ENCODE peak calls at places on chromosomes 12 and 14, in six cellular contexts. One of them, this sample, is unnamed. For H3K4me1 and H3K36me3, the result is how much of the 10 kb centered on the place peaks cover.

GRCh38 chr14:35368583-35368982 is 36.0 kb downstream of the NFKBIA start:
- DNase-seq in upper lobe of right lung: no peak
- DNase-seq in left ventricle myocardium inferior: no peak
- DNase-seq in PC-3: no peak
- DNase-seq in mucosa of descending colon: no peak
- DNase-seq in tibial nerve: no peak
- DNase-seq in this sample: no peak

GRCh38 chr12:644818-645552 is 18.3 kb downstream of the NINJ2 start:
- DNase-seq in upper lobe of right lung: no peak
- DNase-seq in left ventricle myocardium inferior: no peak
- DNase-seq in PC-3: no peak
- DNase-seq in mucosa of descending colon: no peak
- DNase-seq in tibial nerve: no peak
- DNase-seq in this sample: no peak

GRCh38 chr12:31006416-31007152 is 67.1 kb upstream of the DDX11 start:
- DNase-seq in upper lobe of right lung: peak
- DNase-seq in left ventricle myocardium inferior: no peak
- DNase-seq in PC-3: no peak
- DNase-seq in mucosa of descending colon: no peak
- DNase-seq in tibial nerve: no peak
- DNase-seq in this sample: no peak

GRCh38 chr12:46888568-46888967 is 62.8 kb upstream of the SLC38A4 start:
- DNase-seq in upper lobe of right lung: no peak
- DNase-seq in left ventricle myocardium inferior: no peak
- DNase-seq in PC-3: no peak
- DNase-seq in mucosa of descending colon: no peak
- DNase-seq in tibial nerve: no peak
- DNase-seq in this sample: no peak

GRCh38 chr12:81998761-81999378 is 239.7 kb upstream of the PPFIA2 start:
- DNase-seq in upper lobe of right lung: no peak
- DNase-seq in left ventricle myocardium inferior: no peak
- DNase-seq in PC-3: no peak
- DNase-seq in mucosa of descending colon: no peak
- DNase-seq in tibial nerve: no peak
- DNase-seq in this sample: no peak

GRCh38 chr14:93954900-93955891 is 21.2 kb downstream of the ASB2 start:
- DNase-seq in upper lobe of right lung: peak
- DNase-seq in left ventricle myocardium inferior: no peak
- DNase-seq in PC-3: no peak
- DNase-seq in mucosa of descending colon: peak
- DNase-seq in tibial nerve: no peak
- DNase-seq in this sample: no peak

GRCh38 chr12:69779928-69780327 is 41.3 kb downstream of the RAB3IP start:
- DNase-seq in upper lobe of right lung: no peak
- DNase-seq in left ventricle myocardium inferior: no peak
- DNase-seq in PC-3: peak
- DNase-seq in mucosa of descending colon: no peak
- DNase-seq in tibial nerve: no peak
- DNase-seq in this sample: peak

GRCh38 chr12:83196694-83197350 is 510.1 kb downstream of the TMTC2 start:
- DNase-seq in upper lobe of right lung: no peak
- DNase-seq in left ventricle myocardium inferior: no peak
- DNase-seq in PC-3: no peak
- DNase-seq in mucosa of descending colon: no peak
- DNase-seq in tibial nerve: no peak
- DNase-seq in this sample: no peak

GRCh38 chr12:101018540-101018939 is 191.5 kb downstream of the SLC5A8 start:
- DNase-seq in upper lobe of right lung: no peak
- DNase-seq in left ventricle myocardium inferior: no peak
- DNase-seq in PC-3: peak
- DNase-seq in mucosa of descending colon: no peak
- DNase-seq in tibial nerve: no peak
- DNase-seq in this sample: no peak

GRCh38 chr14:52473557-52473956 is 78.7 kb downstream of the TXNDC16 start:
- DNase-seq in upper lobe of right lung: no peak
- DNase-seq in left ventricle myocardium inferior: no peak
- DNase-seq in PC-3: peak
- DNase-seq in mucosa of descending colon: no peak
- DNase-seq in tibial nerve: no peak
- DNase-seq in this sample: no peak

GRCh38 chr14:52455291-52456088 is 96.8 kb downstream of the TXNDC16 start:
- DNase-seq in upper lobe of right lung: no peak
- DNase-seq in left ventricle myocardium inferior: no peak
- DNase-seq in PC-3: peak
- DNase-seq in mucosa of descending colon: no peak
- DNase-seq in tibial nerve: no peak
- DNase-seq in this sample: no peak

GRCh38 chr12:26799741-26800140 is 33.3 kb downstream of the ITPR2 start:
- DNase-seq in upper lobe of right lung: no peak
- DNase-seq in left ventricle myocardium inferior: no peak
- DNase-seq in PC-3: no peak
- DNase-seq in mucosa of descending colon: no peak
- DNase-seq in tibial nerve: no peak
- DNase-seq in this sample: no peak

GRCh38 chr14:65961004-65961403 is 525.2 kb upstream of the CCDC196 start:
- DNase-seq in upper lobe of right lung: peak
- DNase-seq in left ventricle myocardium inferior: peak
- DNase-seq in PC-3: peak
- DNase-seq in mucosa of descending colon: peak
- DNase-seq in tibial nerve: no peak
- DNase-seq in this sample: peak

GRCh38 chr12:68641138-68641537 is 30.4 kb downstream of the RAP1B start:
- DNase-seq in upper lobe of right lung: no peak
- DNase-seq in left ventricle myocardium inferior: no peak
- DNase-seq in PC-3: no peak
- DNase-seq in mucosa of descending colon: no peak
- DNase-seq in tibial nerve: no peak
- DNase-seq in this sample: no peak

GRCh38 chr12:30908389-30909087 is 18.0 kb upstream of the TSPAN11 start:
- DNase-seq in upper lobe of right lung: no peak
- DNase-seq in left ventricle myocardium inferior: no peak
- DNase-seq in PC-3: peak
- DNase-seq in mucosa of descending colon: no peak
- DNase-seq in tibial nerve: peak
- DNase-seq in this sample: no peak

GRCh38 chr14:91405241-91405721 is 12.3 kb downstream of the CCDC88C start:
- DNase-seq in upper lobe of right lung: no peak
- DNase-seq in left ventricle myocardium inferior: no peak
- DNase-seq in PC-3: no peak
- DNase-seq in mucosa of descending colon: no peak
- DNase-seq in tibial nerve: no peak
- DNase-seq in this sample: no peak

GRCh38 chr12:96193725-96194571 is at the start of gene ELK3:
- DNase-seq in upper lobe of right lung: peak
- DNase-seq in left ventricle myocardium inferior: peak
- DNase-seq in PC-3: peak
- DNase-seq in mucosa of descending colon: peak
- DNase-seq in tibial nerve: peak
- DNase-seq in this sample: peak

GRCh38 chr14:30193791-30194407 is 266.3 kb upstream of the PRKD1 start:
- DNase-seq in upper lobe of right lung: no peak
- DNase-seq in left ventricle myocardium inferior: no peak
- DNase-seq in PC-3: peak
- DNase-seq in mucosa of descending colon: no peak
- DNase-seq in tibial nerve: no peak
- DNase-seq in this sample: no peak

GRCh38 chr14:90883782-90884181 is 67.6 kb upstream of the TTC7B start:
- DNase-seq in upper lobe of right lung: no peak
- DNase-seq in left ventricle myocardium inferior: no peak
- DNase-seq in PC-3: no peak
- DNase-seq in mucosa of descending colon: no peak
- DNase-seq in tibial nerve: no peak
- DNase-seq in this sample: no peak

GRCh38 chr12:102950107-102950949 is 7.1 kb upstream of the ASCL1 start:
- DNase-seq in upper lobe of right lung: no peak
- DNase-seq in left ventricle myocardium inferior: no peak
- DNase-seq in PC-3: no peak
- DNase-seq in mucosa of descending colon: peak
- DNase-seq in tibial nerve: no peak
- DNase-seq in this sample: peak

GRCh38 chr12:63989301-63989845 is 144.9 kb downstream of the SRGAP1 start:
- DNase-seq in upper lobe of right lung: no peak
- DNase-seq in left ventricle myocardium inferior: no peak
- DNase-seq in PC-3: no peak
- DNase-seq in mucosa of descending colon: no peak
- DNase-seq in tibial nerve: no peak
- DNase-seq in this sample: peak

GRCh38 chr14:70821916-70822705 is 12.8 kb upstream of the MAP3K9 start:
- DNase-seq in upper lobe of right lung: peak
- DNase-seq in left ventricle myocardium inferior: peak
- DNase-seq in PC-3: peak
- DNase-seq in mucosa of descending colon: peak
- DNase-seq in tibial nerve: no peak
- DNase-seq in this sample: peak

GRCh38 chr14:70823281-70823680 is 14.0 kb upstream of the MAP3K9 start:
- DNase-seq in upper lobe of right lung: no peak
- DNase-seq in left ventricle myocardium inferior: no peak
- DNase-seq in PC-3: no peak
- DNase-seq in mucosa of descending colon: no peak
- DNase-seq in tibial nerve: no peak
- DNase-seq in this sample: no peak

GRCh38 chr14:70821581-70821915 is 12.2 kb upstream of the MAP3K9 start:
- DNase-seq in upper lobe of right lung: no peak
- DNase-seq in left ventricle myocardium inferior: no peak
- DNase-seq in PC-3: no peak
- DNase-seq in mucosa of descending colon: no peak
- DNase-seq in tibial nerve: no peak
- DNase-seq in this sample: no peak

GRCh38 chr14:70827366-70828151 is 18.2 kb upstream of the MAP3K9 start:
- DNase-seq in upper lobe of right lung: no peak
- DNase-seq in left ventricle myocardium inferior: no peak
- DNase-seq in PC-3: peak
- DNase-seq in mucosa of descending colon: peak
- DNase-seq in tibial nerve: no peak
- DNase-seq in this sample: no peak

DNA sequence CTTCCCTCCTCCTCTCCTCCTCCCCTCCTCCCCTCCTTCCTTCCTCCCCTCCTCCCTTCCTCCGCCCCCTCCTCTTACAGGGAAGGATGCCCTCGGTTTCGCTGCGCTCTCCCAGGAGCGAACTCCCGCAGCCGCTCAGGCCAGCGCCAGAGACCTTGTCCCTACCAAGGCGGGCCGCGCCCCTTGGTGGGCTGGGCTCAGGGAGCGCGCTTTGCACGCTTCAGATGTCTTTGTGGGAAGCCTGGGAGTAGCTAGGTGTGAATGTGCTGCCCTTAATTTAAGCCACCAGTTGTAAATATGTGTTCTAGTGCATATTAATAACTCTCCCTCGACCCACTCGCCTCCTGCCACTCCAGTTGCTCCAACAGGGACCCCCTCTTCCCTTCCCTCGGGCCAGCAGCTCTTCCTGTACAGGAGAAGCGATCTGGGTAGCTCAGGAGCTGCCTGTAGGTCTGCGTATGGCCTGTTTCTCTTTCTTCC is 13.4 kb upstream of the MAP3K9 start:
- DNase-seq in upper lobe of right lung: peak
- DNase-seq in left ventricle myocardium inferior: peak
- DNase-seq in PC-3: no peak
- DNase-seq in mucosa of descending colon: peak
- DNase-seq in tibial nerve: no peak
- DNase-seq in this sample: peak
- H3K4me3 ChIP-seq in upper lobe of right lung: peak
- H3K4me3 ChIP-seq in left ventricle myocardium inferior: peak
- H3K4me3 ChIP-seq in PC-3: peak
- H3K4me3 ChIP-seq in mucosa of descending colon: no peak
- H3K4me3 ChIP-seq in tibial nerve: peak
- H3K4me3 ChIP-seq in this sample: peak

GRCh38 chr12:109477963-109478315 is 505 bp downstream of the UBE3B start:
- DNase-seq in upper lobe of right lung: no peak
- DNase-seq in left ventricle myocardium inferior: no peak
- DNase-seq in PC-3: no peak
- DNase-seq in mucosa of descending colon: no peak
- DNase-seq in tibial nerve: no peak
- DNase-seq in this sample: no peak
- H3K4me1 ChIP-seq in upper lobe of right lung: under half
- H3K4me1 ChIP-seq in left ventricle myocardium inferior: half or more
- H3K4me1 ChIP-seq in PC-3: under half
- H3K4me1 ChIP-seq in mucosa of descending colon: under half
- H3K4me1 ChIP-seq in tibial nerve: under half
- H3K4me1 ChIP-seq in this sample: under half

DNA sequence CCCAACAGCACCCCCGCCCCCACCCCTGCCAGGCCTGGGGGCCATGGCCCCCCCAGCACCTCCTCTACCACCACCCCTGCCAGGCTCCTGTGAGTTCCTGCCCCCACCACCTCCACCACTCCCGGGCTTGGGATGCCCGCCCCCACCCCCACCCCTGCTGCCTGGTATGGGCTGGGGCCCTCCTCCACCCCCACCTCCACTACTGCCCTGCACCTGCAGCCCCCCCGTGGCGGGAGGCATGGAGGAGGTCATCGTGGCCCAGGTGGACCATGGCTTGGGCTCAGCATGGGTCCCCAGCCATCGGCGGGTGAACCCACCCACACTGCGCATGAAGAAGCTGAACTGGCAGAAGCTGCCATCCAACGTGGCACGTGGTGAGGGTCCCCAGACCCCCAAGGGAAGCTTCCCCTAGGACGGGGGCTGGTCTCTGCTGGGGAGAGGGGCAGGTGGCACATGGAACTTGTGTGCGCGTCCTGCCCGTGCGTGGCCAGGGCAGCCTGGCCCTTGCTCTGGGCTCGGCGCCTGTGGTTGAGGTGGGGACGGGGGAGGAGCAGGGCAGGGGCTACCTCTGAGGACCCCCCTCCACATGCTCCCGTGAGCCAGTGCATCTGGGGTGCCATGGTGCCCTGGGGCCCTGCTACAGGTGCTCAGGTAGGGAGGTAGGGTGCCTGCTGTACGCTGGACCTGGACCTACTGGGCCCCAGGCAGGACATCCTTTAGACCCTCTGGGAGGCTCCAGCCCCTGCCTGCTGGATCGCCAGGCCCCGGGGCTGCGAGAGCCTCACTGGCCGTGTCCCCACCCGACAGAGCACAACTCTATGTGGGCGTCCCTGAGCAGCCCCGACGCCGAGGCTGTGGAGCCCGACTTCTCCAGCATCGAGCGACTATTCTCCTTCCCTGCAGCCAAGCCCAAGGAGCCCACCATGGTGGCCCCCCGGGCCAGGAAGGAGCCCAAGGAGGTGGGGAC is 16.1 kb upstream of the ADSS1 start:
- DNase-seq in upper lobe of right lung: no peak
- DNase-seq in left ventricle myocardium inferior: no peak
- DNase-seq in PC-3: no peak
- DNase-seq in mucosa of descending colon: no peak
- DNase-seq in tibial nerve: no peak
- DNase-seq in this sample: peak
- H3K36me3 ChIP-seq in upper lobe of right lung: half or more
- H3K36me3 ChIP-seq in left ventricle myocardium inferior: half or more
- H3K36me3 ChIP-seq in PC-3: under half
- H3K36me3 ChIP-seq in mucosa of descending colon: under half
- H3K36me3 ChIP-seq in tibial nerve: half or more
- H3K36me3 ChIP-seq in this sample: under half

DNA sequence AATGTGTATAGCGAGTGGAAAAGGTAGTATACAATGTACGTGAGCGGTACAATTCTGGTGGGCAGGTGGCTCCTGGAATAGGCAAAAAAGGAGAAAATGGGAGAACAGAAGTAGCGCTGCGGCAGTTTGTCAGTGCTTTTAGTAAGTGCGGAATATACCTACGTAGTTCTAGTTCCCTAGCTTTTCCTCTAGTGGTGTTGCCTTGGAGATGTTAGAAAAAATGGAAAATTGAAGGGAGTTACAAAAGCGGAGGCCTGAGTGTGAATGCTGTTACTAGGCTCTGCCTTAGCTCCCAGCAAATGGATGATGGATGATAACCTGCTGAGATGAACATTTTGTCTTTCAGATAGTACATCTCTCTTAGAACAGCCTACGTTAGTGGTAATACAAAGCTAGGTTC is 1.1 kb downstream of the TTC8 start:
- DNase-seq in upper lobe of right lung: no peak
- DNase-seq in left ventricle myocardium inferior: no peak
- DNase-seq in PC-3: no peak
- DNase-seq in mucosa of descending colon: no peak
- DNase-seq in tibial nerve: no peak
- DNase-seq in this sample: no peak
- H3K4me3 ChIP-seq in upper lobe of right lung: peak
- H3K4me3 ChIP-seq in left ventricle myocardium inferior: peak
- H3K4me3 ChIP-seq in PC-3: peak
- H3K4me3 ChIP-seq in mucosa of descending colon: no peak
- H3K4me3 ChIP-seq in tibial nerve: no peak
- H3K4me3 ChIP-seq in this sample: peak

This sample was measured in BE2C.